ENCODE peak calls at places on chromosomes 6 and 20, in four cellular contexts. F is cardiac muscle cell, G is MM.1S, H is LoVo. X is an unnamed sample.

GRCh38 chr20:137668-138131 is 4.7 kb upstream of the DEFB126 start:
- DNase-seq in F (no peak), H (no peak), G (peak; percentile 62), X (peak; percentile 52)

GRCh38 chr20:62309947-62310756 is 7.4 kb downstream of the ADRM1 start:
- DNase-seq in H (no peak), G (no peak), F (no peak), X (peak; percentile 76)

GRCh38 chr20:2131366-2131765 is 29.7 kb downstream of the STK35 start:
- DNase-seq in H (no peak), F (peak; percentile 40), G (no peak), X (no peak)

GRCh38 chr20:16518068-16518783 is 55.0 kb downstream of the KIF16B start:
- DNase-seq in F (peak; percentile 61), G (no peak), H (peak; percentile 50), X (peak; percentile 79)

GRCh38 chr6:28172006-28172405 is 30.3 kb downstream of the ZKSCAN8 start:
- DNase-seq in G (no peak), F (no peak), H (no peak), X (no peak)

GRCh38 chr20:50240092-50240491 is 49.5 kb downstream of the CEBPB start:
- DNase-seq in G (no peak), H (peak; percentile 56), F (no peak), X (peak; percentile 55)

GRCh38 chr6:129890701-129891100 is 29.6 kb upstream of the TMEM244 start:
- DNase-seq in H (no peak), G (no peak), F (no peak), X (no peak)

GRCh38 chr20:47740225-47741184 is 44.8 kb downstream of the SULF2 start:
- DNase-seq in G (no peak), F (peak; percentile 19), H (no peak), X (no peak)

GRCh38 chr6:13924146-13924948 is 405 bp upstream of the RNF182 start:
- DNase-seq in G (peak; percentile 41), F (peak; percentile 57), H (no peak), X (no peak)

GRCh38 chr6:89777455-89777854 is 42.1 kb downstream of the MDN1 start:
- DNase-seq in G (no peak), H (no peak), F (no peak), X (no peak)

GRCh38 chr6:324729-325125 is 32.4 kb downstream of the DUSP22 start:
- DNase-seq in H (no peak), F (no peak), G (no peak), X (no peak)

GRCh38 chr6:44219053-44219814 is 2.5 kb downstream of the MYMX start:
- DNase-seq in G (peak; percentile 84), F (peak; percentile 76), H (no peak), X (peak; percentile 57)

X was measured in HT-29.